ENCODE peak calls at places on chromosomes 13 and 19, in four cellular contexts. One of them, this sample, is unnamed.

GRCh38 chr19:50266041-50266440 is 62.6 kb downstream of the MYH14 start:
- DNase-seq in left ventricle myocardium inferior: no peak
- DNase-seq in astrocyte: no peak
- DNase-seq in NCI-H1092: no peak
- DNase-seq in this sample: no peak

GRCh38 chr19:33704271-33704670 is 82.5 kb downstream of the CHST8 start:
- DNase-seq in left ventricle myocardium inferior: no peak
- DNase-seq in NCI-H1092: no peak
- DNase-seq in astrocyte: no peak
- DNase-seq in this sample: no peak

GRCh38 chr13:79413521-79413920 is 7.5 kb upstream of the RBM26 start:
- DNase-seq in astrocyte: no peak
- DNase-seq in NCI-H1092: no peak
- DNase-seq in left ventricle myocardium inferior: no peak
- DNase-seq in this sample: no peak

GRCh38 chr19:6632002-6632621 is 37.8 kb downstream of the TNFSF14 start:
- DNase-seq in astrocyte: peak
- DNase-seq in NCI-H1092: peak
- DNase-seq in left ventricle myocardium inferior: no peak
- DNase-seq in this sample: peak

GRCh38 chr13:83765796-83766195 is 116.5 kb downstream of the SLITRK1 start:
- DNase-seq in left ventricle myocardium inferior: no peak
- DNase-seq in astrocyte: no peak
- DNase-seq in NCI-H1092: no peak
- DNase-seq in this sample: no peak

GRCh38 chr19:33798701-33799111 is 2.0 kb downstream of the KCTD15 start:
- DNase-seq in NCI-H1092: no peak
- DNase-seq in astrocyte: peak
- DNase-seq in left ventricle myocardium inferior: no peak
- DNase-seq in this sample: no peak

GRCh38 chr19:28126499-28126898 is 1086.5 kb downstream of the UQCRFS1 start:
- DNase-seq in left ventricle myocardium inferior: no peak
- DNase-seq in astrocyte: peak
- DNase-seq in NCI-H1092: no peak
- DNase-seq in this sample: no peak

GRCh38 chr19:9295411-9295849 is 14.2 kb downstream of the ZNF699 start:
- DNase-seq in NCI-H1092: no peak
- DNase-seq in left ventricle myocardium inferior: no peak
- DNase-seq in astrocyte: peak
- DNase-seq in this sample: no peak

GRCh38 chr19:43446746-43447489 is 18.5 kb downstream of the LYPD3 start:
- DNase-seq in left ventricle myocardium inferior: peak
- DNase-seq in NCI-H1092: peak
- DNase-seq in astrocyte: peak
- DNase-seq in this sample: peak

GRCh38 chr19:41939861-41940442 is 11.7 kb upstream of the ERFL start:
- DNase-seq in astrocyte: no peak
- DNase-seq in left ventricle myocardium inferior: no peak
- DNase-seq in NCI-H1092: no peak
- DNase-seq in this sample: no peak

GRCh38 chr19:50478901-50479715 is 2.5 kb upstream of the GARIN5A start:
- DNase-seq in astrocyte: no peak
- DNase-seq in left ventricle myocardium inferior: no peak
- DNase-seq in NCI-H1092: no peak
- DNase-seq in this sample: no peak

GRCh38 chr19:32876919-32877285 is 7.3 kb upstream of the SLC7A9 start:
- DNase-seq in astrocyte: peak
- DNase-seq in NCI-H1092: no peak
- DNase-seq in left ventricle myocardium inferior: no peak
- DNase-seq in this sample: no peak

GRCh38 chr19:7460562-7460966 is 28.3 kb downstream of the PEX11G start:
- DNase-seq in left ventricle myocardium inferior: no peak
- DNase-seq in astrocyte: peak
- DNase-seq in NCI-H1092: no peak
- DNase-seq in this sample: no peak

GRCh38 chr13:73056054-73056962 is 2.5 kb upstream of the KLF5 start:
- DNase-seq in left ventricle myocardium inferior: no peak
- DNase-seq in NCI-H1092: no peak
- DNase-seq in astrocyte: peak
- DNase-seq in this sample: no peak

GRCh38 chr13:113742000-113742441 is 17.0 kb upstream of the TMEM255B start:
- DNase-seq in left ventricle myocardium inferior: no peak
- DNase-seq in astrocyte: no peak
- DNase-seq in NCI-H1092: peak
- DNase-seq in this sample: no peak

This sample was measured in activated CD8-positive, alpha-beta memory T cell treated with anti-CD3 and anti-CD28 coated beads, Interleukin-2, amount 50 U/mL, for 48 hours.